ENCODE peak calls at places on chromosomes 5 and 9, in ten cellular contexts. K is left lung, T is astrocyte of the spinal cord, U is fibroblast of lung, A is A673, E is OCI-LY7, D is right atrium auricular region, G is Caco-2, B is kidney epithelial cell, P is cardiac fibroblast. V is an unnamed sample.

GRCh38 chr9:37104183-37104889 is 16.0 kb upstream of the ZCCHC7 start:
- DNase-seq in A (no peak), P (peak), G (no peak), U (peak), T (peak), D (no peak), B (peak), E (no peak), K (no peak), V (no peak)

GRCh38 chr9:94867842-94868312 is 141.4 kb downstream of the AOPEP start:
- DNase-seq in P (peak), K (no peak), B (no peak), E (no peak), U (peak), G (no peak), T (peak), D (no peak), A (no peak), V (peak)

GRCh38 chr9:134791009-134791408 is 89.6 kb upstream of the FCN2 start:
- DNase-seq in B (no peak), T (no peak), D (no peak), E (no peak), U (no peak), K (no peak), A (no peak), P (no peak), G (no peak), V (no peak)

GRCh38 chr9:69030851-69031645 is 4.5 kb upstream of the FXN start:
- DNase-seq in K (no peak), B (no peak), D (no peak), G (no peak), A (no peak), T (no peak), U (peak), P (peak), E (no peak), V (no peak)

GRCh38 chr9:17437813-17438212 is 141.1 kb upstream of the SH3GL2 start:
- DNase-seq in K (no peak), P (no peak), G (no peak), E (no peak), A (no peak), B (no peak), T (no peak), D (no peak), U (no peak), V (no peak)

GRCh38 chr5:9207820-9208418 is 338.0 kb downstream of the SEMA5A start:
- DNase-seq in D (no peak), G (no peak), K (no peak), P (peak), U (peak), B (no peak), A (peak), T (peak), E (peak), V (no peak)

GRCh38 chr9:82031538-82032280 is 43.1 kb downstream of the SPATA31D1 start:
- DNase-seq in B (peak), P (peak), T (peak), A (peak), K (no peak), E (no peak), U (peak), D (no peak), G (no peak), V (peak)

GRCh38 chr9:129267141-129267540 is 89.1 kb upstream of the IER5L start:
- DNase-seq in K (no peak), T (no peak), P (no peak), U (no peak), D (no peak), G (no peak), E (no peak), A (no peak), B (no peak), V (no peak)

GRCh38 chr5:13659391-13659790 is 285.1 kb downstream of the DNAH5 start:
- DNase-seq in K (no peak), U (peak), D (no peak), A (no peak), T (peak), P (no peak), G (no peak), E (no peak), B (no peak), V (peak)

GRCh38 chr9:37187269-37187668 is 66.9 kb downstream of the ZCCHC7 start:
- DNase-seq in D (no peak), T (no peak), U (no peak), E (peak), G (no peak), A (no peak), B (no peak), P (no peak), K (no peak), V (no peak)

GRCh38 chr5:160083012-160083436 is 36.2 kb downstream of the PWWP2A start:
- DNase-seq in B (no peak), T (peak), E (no peak), G (no peak), U (peak), K (no peak), D (no peak), P (peak), A (peak), V (no peak)

GRCh38 chr9:109132473-109133095 is 12.8 kb upstream of the TMEM245 start:
- DNase-seq in A (no peak), B (no peak), D (no peak), P (no peak), G (no peak), E (no peak), U (no peak), T (no peak), K (no peak), V (no peak)

GRCh38 chr9:5514608-5515260 is 4.4 kb downstream of the PDCD1LG2 start:
- DNase-seq in G (no peak), D (no peak), A (no peak), K (no peak), E (no peak), B (no peak), T (no peak), P (no peak), U (peak), V (no peak)

GRCh38 chr9:137298983-137299521 is 3.0 kb downstream of the NRARP start:
- DNase-seq in P (no peak), A (no peak), B (no peak), E (no peak), U (no peak), D (no peak), T (no peak), G (no peak), K (no peak), V (no peak)

GRCh38 chr5:116370886-116371285 is 203.7 kb downstream of the SEMA6A start:
- DNase-seq in D (no peak), E (no peak), G (no peak), A (peak), K (no peak), U (peak), T (peak), B (no peak), P (peak), V (no peak)

GRCh38 chr5:95986001-95986400 is 24.4 kb upstream of the ELL2 start:
- DNase-seq in B (no peak), K (no peak), T (no peak), U (peak), D (no peak), G (no peak), P (no peak), E (no peak), A (no peak), V (no peak)

GRCh38 chr9:110152704-110153374 is 55.1 kb downstream of the C9orf152 start:
- DNase-seq in B (no peak), U (peak), G (no peak), D (no peak), E (peak), P (peak), K (no peak), T (peak), A (peak), V (no peak)

GRCh38 chr5:57784106-57784505 is 301.5 kb upstream of the ACTBL2 start:
- DNase-seq in B (no peak), K (no peak), T (no peak), A (no peak), D (no peak), U (peak), E (no peak), P (peak), G (no peak), V (no peak)

GRCh38 chr9:126619336-126619919 is 5.7 kb downstream of the LMX1B start:
- DNase-seq in A (no peak), E (no peak), U (no peak), B (no peak), D (no peak), G (no peak), P (no peak), K (no peak), T (no peak), V (no peak)

GRCh38 chr5:165502893-165503696 is 1997.7 kb downstream of the MAT2B start:
- DNase-seq in P (no peak), D (no peak), U (peak), T (peak), A (no peak), B (no peak), K (no peak), E (no peak), G (no peak), V (no peak)

GRCh38 chr9:125522328-125522725 is 184.7 kb downstream of the MAPKAP1 start:
- DNase-seq in P (peak), U (peak), A (peak), G (no peak), B (no peak), K (peak), T (peak), E (no peak), D (no peak), V (no peak)

GRCh38 chr9:125521462-125522327 is 185.3 kb downstream of the MAPKAP1 start:
- DNase-seq in E (peak), P (peak), D (no peak), G (no peak), U (peak), B (peak), K (no peak), A (peak), T (peak), V (peak)

GRCh38 chr9:125516381-125516960 is 190.5 kb downstream of the MAPKAP1 start:
- DNase-seq in E (no peak), T (no peak), A (no peak), U (no peak), K (no peak), P (no peak), G (no peak), D (no peak), B (no peak), V (no peak)

GRCh38 chr9:125517577-125517976 is 189.4 kb downstream of the MAPKAP1 start:
- DNase-seq in D (no peak), P (no peak), T (no peak), K (no peak), B (no peak), E (no peak), A (no peak), G (no peak), U (no peak), V (no peak)

DNA sequence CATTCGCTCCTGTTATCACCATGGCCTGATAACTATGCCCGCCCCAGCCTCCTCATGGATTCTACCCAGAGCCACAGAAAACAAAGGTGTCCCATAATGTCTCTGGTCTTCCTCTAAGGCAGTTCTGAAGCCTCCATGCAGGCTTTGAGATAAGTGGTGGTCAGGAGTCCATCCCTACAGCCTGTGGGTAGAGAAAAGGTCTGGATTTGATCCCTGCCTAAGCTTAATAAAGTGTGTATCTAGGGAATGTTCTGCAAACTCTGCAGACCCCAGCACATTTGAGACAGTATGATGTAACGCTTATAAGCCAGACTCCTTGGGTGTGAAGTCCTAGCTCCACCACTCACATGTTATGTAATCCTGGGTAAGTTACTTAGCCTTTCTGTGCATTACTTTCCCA is 187.3 kb downstream of the MAPKAP1 start:
- DNase-seq in U (no peak), P (no peak), D (no peak), E (no peak), A (no peak), K (no peak), B (no peak), G (no peak), T (no peak), V (no peak)
- TF ChIP-seq CTCF in U (no peak), P (no peak), D (no peak), E (no peak), A (no peak), K (no peak), B (no peak), G (no peak), T (no peak), V (no peak)

GRCh38 chr9:92403153-92403552 is 1.2 kb downstream of the OGN start:
- DNase-seq in E (no peak), U (no peak), T (no peak), P (no peak), B (no peak), D (no peak), G (no peak), A (no peak), K (no peak), V (no peak)

GRCh38 chr9:92402359-92402758 is 2.0 kb downstream of the OGN start:
- DNase-seq in G (no peak), T (no peak), P (no peak), B (no peak), D (no peak), K (no peak), A (no peak), E (no peak), U (peak), V (no peak)

GRCh38 chr9:92404437-92404836 is at the start of gene OGN:
- DNase-seq in K (no peak), A (peak), P (no peak), T (peak), G (no peak), U (peak), B (no peak), E (no peak), D (no peak), V (no peak)

GRCh38 chr9:92405770-92406169 is 1.4 kb upstream of the OGN start:
- DNase-seq in T (no peak), B (no peak), U (no peak), A (no peak), D (no peak), G (no peak), K (no peak), P (no peak), E (no peak), V (no peak)

DNA sequence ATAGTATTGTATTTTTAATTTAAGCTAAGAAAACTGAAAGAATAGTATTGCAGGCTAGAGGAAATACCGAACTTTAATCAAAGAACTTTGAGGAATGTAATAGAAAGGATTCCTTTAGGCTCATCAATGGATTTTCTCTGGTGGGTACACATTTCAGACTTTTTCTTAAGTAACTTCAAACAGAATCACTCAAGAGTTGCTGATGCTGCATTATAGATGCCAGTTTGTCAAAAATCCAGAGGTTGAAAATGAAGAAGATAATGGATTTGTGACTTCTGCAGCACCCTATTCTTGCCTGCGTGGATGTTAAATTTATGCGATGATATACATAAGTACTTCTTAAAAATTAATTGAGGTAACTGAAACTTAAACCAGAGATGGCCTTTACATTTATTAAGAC is 347 bp downstream of the OGN start:
- DNase-seq in E (no peak), K (no peak), P (no peak), D (no peak), G (no peak), U (no peak), T (no peak), B (no peak), A (no peak), V (no peak)
- H3K4me3 ChIP-seq in E (no peak), K (no peak), P (no peak), D (peak), G (no peak), U (peak), T (no peak), B (no peak), A (no peak), V (no peak)

GRCh38 chr5:180156141-180156540 is 52.9 kb downstream of the RASGEF1C start:
- DNase-seq in T (no peak), G (no peak), P (no peak), U (no peak), A (no peak), K (peak), E (no peak), D (peak), B (no peak), V (no peak)
- TF ChIP-seq CTCF in T (no peak), G (no peak), P (no peak), U (no peak), A (no peak), K (no peak), E (no peak), D (no peak), B (no peak), V (no peak)

GRCh38 chr9:89036383-89036782 is 45.1 kb downstream of the S1PR3 start:
- DNase-seq in D (no peak), K (no peak), A (peak), U (no peak), P (peak), E (no peak), T (no peak), G (no peak), B (no peak), V (no peak)
- H3K4me3 ChIP-seq in D (no peak), K (no peak), A (no peak), U (no peak), P (no peak), E (no peak), T (no peak), G (no peak), B (no peak), V (no peak)

DNA sequence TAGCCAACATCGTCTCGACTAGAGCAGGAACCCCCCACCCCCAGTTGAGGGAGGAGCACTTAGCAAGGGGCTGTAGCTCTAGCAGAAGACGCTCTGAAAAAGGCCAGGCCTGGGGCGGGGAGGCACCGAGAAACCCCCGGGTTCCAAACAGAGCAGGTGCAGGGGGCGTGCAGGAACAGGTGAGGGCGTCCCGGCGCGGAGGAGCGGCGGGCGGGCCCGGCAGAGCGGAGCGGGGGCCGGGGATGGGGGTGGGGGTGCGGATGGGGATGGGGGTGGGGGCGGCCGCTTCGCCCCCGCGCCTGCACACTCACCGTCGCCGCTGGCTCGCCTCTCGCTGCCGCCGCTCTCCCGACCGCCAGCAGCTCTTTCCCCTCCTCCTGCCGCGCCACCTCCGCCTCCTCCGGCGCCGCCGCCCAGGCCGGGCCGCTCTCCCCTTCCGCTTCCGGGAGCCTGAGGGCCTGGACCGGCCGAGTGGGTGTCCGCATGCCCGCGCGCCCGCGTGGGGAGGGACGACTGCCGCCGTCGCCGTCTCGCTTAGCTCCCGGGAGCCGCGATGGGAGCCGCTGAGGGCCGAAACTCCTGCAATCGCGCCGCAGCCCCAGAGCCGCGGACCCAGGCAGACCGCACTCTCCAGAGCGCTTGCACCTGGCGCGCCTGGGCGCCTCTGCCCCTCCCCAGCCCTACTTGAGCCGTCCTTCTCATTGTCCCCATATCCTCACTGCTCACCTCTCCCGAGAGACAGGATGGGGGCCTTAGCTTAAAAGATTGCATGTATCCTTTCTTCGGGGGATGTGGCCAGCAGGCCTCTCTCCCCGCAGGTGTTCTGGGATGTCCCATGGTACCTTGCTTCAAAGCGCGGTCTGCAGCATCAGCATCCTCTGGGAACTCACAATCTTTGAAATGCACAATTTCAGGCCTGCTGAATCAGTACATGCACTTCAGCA is at the start of gene ZDHHC21:
- DNase-seq in T (peak), P (peak), B (no peak), E (peak), A (peak), D (peak), K (peak), U (peak), G (peak), V (no peak)
- TF ChIP-seq CTCF in T (no peak), P (no peak), B (no peak), E (no peak), A (no peak), D (no peak), K (no peak), U (no peak), G (no peak), V (no peak)

DNA sequence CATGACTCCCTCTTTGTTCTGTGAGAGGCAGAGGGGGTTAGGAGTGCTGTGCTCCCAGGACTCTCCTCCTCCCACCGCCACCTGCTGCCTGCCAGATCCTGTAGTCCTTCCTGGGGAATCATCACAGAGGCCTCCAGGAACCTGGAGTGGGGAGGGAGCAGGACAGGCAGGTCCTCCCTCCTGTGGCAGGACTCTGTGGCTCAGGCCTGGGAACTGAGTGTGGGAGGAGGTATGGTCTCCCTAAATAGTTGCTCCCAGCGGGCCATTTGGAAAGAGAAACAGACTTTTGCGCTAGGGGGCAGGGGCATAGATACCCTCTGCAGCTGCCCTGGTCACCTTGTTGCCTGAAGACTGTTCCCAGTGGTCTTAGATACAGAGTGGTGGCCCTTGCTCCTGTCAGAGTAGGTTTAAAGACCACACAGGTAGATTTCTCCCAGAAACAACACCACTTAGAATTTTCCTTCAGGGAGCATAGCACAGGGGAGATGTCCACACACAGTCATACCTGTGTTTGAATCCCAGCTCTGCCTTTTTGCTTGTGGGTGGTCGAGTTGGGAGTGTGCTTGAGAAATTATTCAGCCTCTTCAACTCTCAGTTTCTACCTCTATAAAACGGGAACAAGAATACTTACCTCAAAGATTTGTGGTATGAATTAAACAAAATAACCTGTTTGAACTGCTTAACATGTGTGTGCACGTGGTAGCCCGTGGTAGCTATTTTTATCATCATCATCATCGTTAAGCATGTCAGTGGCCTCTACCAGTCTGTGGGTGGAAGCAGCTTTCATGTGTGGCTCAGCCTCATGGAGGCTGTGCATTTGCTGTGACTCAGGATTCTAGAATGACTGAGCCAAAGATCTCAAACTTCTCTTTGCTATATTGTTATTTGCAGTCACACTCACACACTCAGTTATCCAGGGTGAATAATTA is 55.8 kb downstream of the SLC22A5 start:
- DNase-seq in T (peak), B (no peak), E (peak), D (peak), P (peak), U (peak), K (no peak), G (no peak), A (no peak), V (no peak)
- H3K4me3 ChIP-seq in T (no peak), B (no peak), E (peak), D (no peak), P (no peak), U (no peak), K (no peak), G (no peak), A (no peak), V (no peak)

DNA sequence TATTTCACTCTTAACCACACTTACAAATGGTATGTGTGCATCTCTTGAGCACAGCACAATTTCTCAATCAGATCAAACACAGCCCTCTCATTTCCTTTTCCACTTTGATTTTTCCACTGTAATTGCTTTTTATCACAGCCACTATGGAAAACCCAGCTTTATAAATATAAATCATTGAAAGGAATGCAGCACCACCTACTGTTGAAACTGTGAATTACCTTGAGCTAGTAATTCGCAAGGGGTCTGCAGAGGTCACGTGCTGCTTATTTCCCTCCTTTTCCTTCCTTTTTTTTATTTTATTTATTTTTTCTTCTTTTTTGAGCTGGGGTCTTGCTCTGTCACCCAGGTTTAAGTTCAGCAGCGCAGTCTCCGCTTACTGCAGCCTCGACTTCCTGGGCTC is 76.9 kb downstream of the CDH6 start:
- DNase-seq in P (peak), D (no peak), U (no peak), K (no peak), B (no peak), A (peak), E (no peak), G (no peak), T (peak), V (no peak)
- TF ChIP-seq CTCF in P (peak), D (peak), U (peak), K (peak), B (peak), A (peak), E (peak), G (peak), T (peak), V (peak)

V was measured in retinal pigment epithelial cell.